ENCODE peak calls at places on chromosomes 13 and 19, in eight cellular contexts. W, J, U, Z, P, S, K and C are unnamed samples.

GRCh38 chr13:70255406-70255991 is 147.2 kb upstream of the KLHL1 start:
- DNase-seq in S (no peak), Z (no peak), K (no peak), P (no peak), U (no peak), J (no peak), W (no peak), C (no peak)

GRCh38 chr13:97279913-97280312 is 57.8 kb downstream of the MBNL2 start:
- DNase-seq in S (no peak), K (no peak), P (no peak), Z (no peak), J (peak; percentile 75), U (no peak), W (no peak), C (no peak)

GRCh38 chr13:106331116-106331515 is 204.3 kb downstream of the EFNB2 start:
- DNase-seq in U (no peak), S (no peak), W (no peak), J (no peak), K (no peak), Z (no peak), P (no peak), C (no peak)

GRCh38 chr19:2986951-2987491 is 9.7 kb downstream of the TLE6 start:
- DNase-seq in W (no peak), S (no peak), K (no peak), Z (no peak), J (no peak), U (no peak), P (no peak), C (no peak)

GRCh38 chr19:50361290-50362029 is 4.0 kb downstream of the NAPSA start:
- DNase-seq in U (no peak), K (no peak), W (peak; percentile 42), S (no peak), J (no peak), P (no peak), Z (no peak), C (no peak)

GRCh38 chr13:47159853-47160550 is 263.1 kb upstream of the HTR2A start:
- DNase-seq in W (no peak), J (no peak), U (no peak), S (no peak), Z (no peak), K (no peak), P (no peak), C (no peak)

GRCh38 chr13:101845501-101846012 is 393.1 kb downstream of the ITGBL1 start:
- DNase-seq in W (no peak), K (no peak), Z (no peak), S (no peak), P (no peak), J (peak; percentile 58), U (no peak), C (no peak)

GRCh38 chr19:14305706-14306105 is 75.5 kb upstream of the ADGRE5 start:
- DNase-seq in P (no peak), U (no peak), K (no peak), J (no peak), Z (no peak), W (no peak), S (no peak), C (no peak)

GRCh38 chr13:59770451-59770850 is 393.3 kb downstream of the DIAPH3 start:
- DNase-seq in Z (no peak), S (peak; percentile 3), K (peak; percentile 25), P (no peak), W (no peak), J (no peak), U (no peak), C (no peak)

GRCh38 chr19:41264581-41265375 is 606 bp downstream of the HNRNPUL1 start:
- DNase-seq in K (peak; percentile 23), P (peak; percentile 70), S (peak; percentile 24), W (peak; percentile 17), J (peak; percentile 34), U (no peak), Z (no peak), C (peak; percentile 33)

GRCh38 chr19:36009220-36009619 is 607 bp upstream of the SYNE4 start:
- DNase-seq in Z (no peak), U (peak; percentile 32), J (peak; percentile 73), K (peak; percentile 78), S (peak; percentile 67), P (peak; percentile 81), W (no peak), C (peak; percentile 89)

GRCh38 chr19:46748325-46749109 is 2.3 kb upstream of the STRN4 start:
- DNase-seq in P (no peak), Z (no peak), K (peak; percentile 38), J (peak; percentile 62), S (peak; percentile 28), W (peak; percentile 64), U (no peak), C (no peak)

GRCh38 chr19:7196721-7197168 is 97.5 kb downstream of the INSR start:
- DNase-seq in J (no peak), K (no peak), S (peak; percentile 36), P (peak; percentile 80), Z (no peak), W (no peak), U (no peak), C (no peak)

GRCh38 chr13:73681015-73681414 is 453.2 kb downstream of the KLF12 start:
- DNase-seq in J (no peak), Z (no peak), K (no peak), P (no peak), U (no peak), W (no peak), S (no peak), C (no peak)

GRCh38 chr13:106047859-106048258 is 487.6 kb downstream of the EFNB2 start:
- DNase-seq in P (no peak), W (no peak), U (no peak), Z (no peak), K (no peak), S (no peak), J (peak; percentile 12), C (no peak)

GRCh38 chr13:40271931-40272775 is 394.3 kb downstream of the FOXO1 start:
- DNase-seq in W (no peak), S (peak; percentile 92), U (no peak), J (peak; percentile 84), P (peak; percentile 94), K (peak; percentile 35), Z (no peak), C (peak; percentile 33)

GRCh38 chr19:51719251-51719901 is 4.4 kb downstream of the HAS1 start:
- DNase-seq in U (no peak), J (no peak), S (no peak), K (peak; percentile 55), W (no peak), Z (no peak), P (no peak), C (peak; percentile 50)

GRCh38 chr13:21703846-21704245 is 33.0 kb downstream of the FGF9 start:
- DNase-seq in Z (no peak), U (peak; percentile 58), K (no peak), W (no peak), S (no peak), J (no peak), P (no peak), C (no peak)

GRCh38 chr19:22422220-22422619 is at the start of gene ZNF98:
- DNase-seq in W (no peak), Z (no peak), S (no peak), P (peak; percentile 69), U (no peak), K (no peak), J (peak; percentile 8), C (no peak)

GRCh38 chr13:66553391-66553790 is 676.7 kb downstream of the PCDH9 start:
- DNase-seq in U (no peak), W (no peak), P (no peak), S (peak; percentile 16), K (no peak), Z (no peak), J (peak; percentile 56), C (no peak)